ENCODE peak calls at places on chromosomes 3 and 15, in four cellular contexts. G is A549, M is endothelial cell of umbilical vein, C is gastrocnemius medialis. U is an unnamed sample.

GRCh38 chr3:36763850-36764703 is at the start of gene DCLK3:
- DNase-seq in G (no peak), M (no peak), C (no peak), U (no peak)

GRCh38 chr3:55331524-55331923 is 155.6 kb downstream of the WNT5A start:
- DNase-seq in G (no peak), M (no peak), C (no peak), U (no peak)

GRCh38 chr15:63503739-63504246 is 600 bp upstream of the USP3 start:
- DNase-seq in G (peak), M (peak), C (peak), U (peak)

GRCh38 chr3:14517601-14518431 is 22.3 kb downstream of the GRIP2 start:
- DNase-seq in G (no peak), M (no peak), C (peak), U (peak)

GRCh38 chr15:40010681-40011080 is 28.3 kb downstream of the SRP14 start:
- DNase-seq in G (no peak), M (no peak), C (peak), U (no peak)

GRCh38 chr15:36256258-36256825 is 323.1 kb upstream of the CDIN1 start:
- DNase-seq in G (no peak), M (no peak), C (no peak), U (no peak)

GRCh38 chr15:51647128-51647562 is 24.6 kb upstream of the DMXL2 start:
- DNase-seq in G (no peak), M (peak), C (peak), U (no peak)

GRCh38 chr15:99727330-99727729 is 5.9 kb downstream of the LYSMD4 start:
- DNase-seq in G (no peak), M (no peak), C (no peak), U (no peak)

GRCh38 chr3:183381179-183381578 is 47.2 kb downstream of the MCF2L2 start:
- DNase-seq in G (no peak), M (no peak), C (no peak), U (no peak)

GRCh38 chr3:50550079-50550736 is 17.3 kb downstream of the C3orf18 start:
- DNase-seq in G (peak), M (peak), C (no peak), U (peak)

GRCh38 chr3:58612825-58613224 is 35.6 kb upstream of the FAM107A start:
- DNase-seq in G (no peak), M (no peak), C (no peak), U (no peak)

GRCh38 chr3:136022518-136023263 is 57.2 kb downstream of the PPP2R3A start:
- DNase-seq in G (no peak), M (no peak), C (no peak), U (no peak)

GRCh38 chr3:86968224-86968932 is 22.6 kb downstream of the VGLL3 start:
- DNase-seq in G (no peak), M (no peak), C (no peak), U (no peak)

GRCh38 chr3:149333518-149333859 is at the start of gene TM4SF18:
- DNase-seq in G (peak), M (peak), C (no peak), U (no peak)

GRCh38 chr3:85560088-85560790 is 601.5 kb downstream of the CADM2 start:
- DNase-seq in G (no peak), M (peak), C (peak), U (no peak)

GRCh38 chr15:28019594-28020320 is 79.4 kb downstream of the OCA2 start:
- DNase-seq in G (no peak), M (no peak), C (no peak), U (no peak)

GRCh38 chr15:32983679-32984078 is 210.8 kb downstream of the FMN1 start:
- DNase-seq in G (no peak), M (no peak), C (no peak), U (no peak)

GRCh38 chr3:14768182-14768790 is 50.5 kb upstream of the FGD5 start:
- DNase-seq in G (no peak), M (no peak), C (no peak), U (no peak)

GRCh38 chr3:103515116-103515515 is 1080.3 kb downstream of the ZPLD1 start:
- DNase-seq in G (no peak), M (no peak), C (no peak), U (no peak)

GRCh38 chr3:20096135-20096685 is 56.0 kb downstream of the KAT2B start:
- DNase-seq in G (no peak), M (peak), C (no peak), U (no peak)

GRCh38 chr3:78476076-78476475 is 1291.7 kb downstream of the ROBO1 start:
- DNase-seq in G (no peak), M (no peak), C (no peak), U (no peak)

GRCh38 chr3:53046171-53047170 is 598 bp upstream of the SFMBT1 start:
- DNase-seq in G (peak), M (peak), C (peak), U (peak)

GRCh38 chr15:89486726-89487050 is 9.7 kb downstream of the RHCG start:
- DNase-seq in G (no peak), M (no peak), C (no peak), U (no peak)

GRCh38 chr3:147387550-147388394 is 18.6 kb downstream of the ZIC4 start:
- DNase-seq in G (no peak), M (no peak), C (no peak), U (no peak)

GRCh38 chr3:124607163-124607562 is 123.1 kb upstream of the UMPS start:
- DNase-seq in G (no peak), M (peak), C (no peak), U (no peak)

GRCh38 chr3:126287536-126288181 is 69.5 kb downstream of the KLF15 start:
- DNase-seq in G (no peak), M (peak), C (peak), U (peak)

GRCh38 chr3:56969851-56970250 is 90.6 kb upstream of the SPATA12 start:
- DNase-seq in G (no peak), M (no peak), C (no peak), U (no peak)

GRCh38 chr3:88412346-88412745 is 262.6 kb downstream of the C3orf38 start:
- DNase-seq in G (no peak), M (no peak), C (no peak), U (no peak)

GRCh38 chr3:2853627-2854026 is 256.5 kb downstream of the IL5RA start:
- DNase-seq in G (peak), M (no peak), C (no peak), U (no peak)

GRCh38 chr3:50671331-50671730 is 3.4 kb upstream of the DOCK3 start:
- DNase-seq in G (peak), M (peak), C (no peak), U (no peak)

GRCh38 chr3:10263549-10264363 is 15.5 kb downstream of the TATDN2 start:
- DNase-seq in G (peak), M (peak), C (no peak), U (peak)
- TF ChIP-seq CTCF in G (peak), M (peak), C (no peak), U (peak)

DNA sequence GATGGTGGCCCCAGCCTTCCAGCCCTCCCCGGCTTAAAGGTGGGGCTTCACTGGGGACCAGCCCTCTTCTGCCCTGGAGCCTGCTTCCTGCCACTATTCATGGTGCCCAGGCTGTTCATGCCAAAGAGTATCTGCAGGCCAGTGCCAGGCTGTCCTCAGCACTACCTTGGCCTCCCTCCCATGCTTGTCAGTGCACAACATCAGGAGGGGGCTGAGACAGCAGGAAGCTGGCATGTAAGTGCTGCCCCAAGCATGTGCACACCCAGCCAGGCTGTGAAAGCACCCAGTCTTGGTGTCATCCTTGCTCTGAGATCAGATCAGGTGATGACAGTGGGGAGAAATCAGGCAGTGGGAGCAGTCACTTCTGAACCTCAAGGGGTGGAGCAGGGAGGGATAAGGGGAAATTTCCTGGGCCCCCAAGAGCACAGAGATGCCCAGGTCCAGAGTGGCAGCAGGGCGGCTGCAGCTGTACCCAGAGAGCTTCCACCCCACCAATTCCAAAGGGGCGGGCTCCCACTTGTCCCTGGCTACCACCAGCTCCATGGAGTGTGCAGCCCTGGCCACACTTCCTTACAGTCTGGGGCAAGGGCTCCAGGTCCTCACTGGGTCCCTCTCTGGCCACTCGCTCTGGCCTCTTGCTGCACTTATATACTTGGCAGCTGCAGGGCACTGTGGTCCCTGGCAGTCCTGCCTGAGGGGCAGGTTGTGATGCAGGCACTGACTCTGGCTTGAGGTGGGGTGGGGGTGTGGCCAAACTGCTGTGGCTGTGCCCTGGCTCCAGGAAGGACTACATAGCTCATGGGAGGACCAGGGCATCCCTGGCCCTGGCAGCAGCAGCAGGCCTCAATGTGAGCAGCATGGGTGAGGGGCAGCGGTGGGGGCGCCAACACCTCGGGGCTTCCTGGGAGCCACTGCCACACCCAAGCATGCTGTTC is 91.4 kb upstream of the TNFSF10 start:
- DNase-seq in G (no peak), M (no peak), C (no peak), U (no peak)
- H3K27ac ChIP-seq in G (no peak), M (no peak), C (no peak), U (no peak)

GRCh38 chr15:65529754-65530317 is 427 bp upstream of the HACD3 start:
- DNase-seq in G (no peak), M (no peak), C (no peak), U (no peak)
- TF ChIP-seq POLR2A in G (no peak), M (no peak), C (no peak), U (no peak)

DNA sequence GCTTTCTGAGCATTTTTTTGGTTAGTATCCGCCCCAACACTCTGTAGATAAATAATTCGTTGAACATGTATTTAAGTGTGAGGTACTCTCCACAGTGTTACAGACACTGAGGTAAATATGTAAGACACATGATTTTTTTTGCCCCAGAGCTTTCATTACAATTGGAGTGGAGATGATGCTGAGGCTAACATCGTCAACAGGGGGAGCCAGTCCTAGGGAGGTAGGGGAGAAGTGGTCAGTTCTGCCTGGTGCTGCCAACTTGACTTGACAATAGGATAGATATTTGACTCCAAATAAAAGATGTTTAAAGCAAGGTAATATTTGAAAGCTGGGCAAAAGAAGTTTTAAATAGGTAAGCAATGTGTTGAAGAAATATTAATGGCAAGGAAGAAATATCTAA is 295.7 kb downstream of the UNC13C start:
- DNase-seq in G (peak), M (no peak), C (no peak), U (no peak)
- TF ChIP-seq CTCF in G (no peak), M (peak), C (no peak), U (no peak)

GRCh38 chr3:98885851-98886250 is 15.6 kb downstream of the DCBLD2 start:
- DNase-seq in G (no peak), M (no peak), C (no peak), U (no peak)
- H3K27ac ChIP-seq in G (peak), M (no peak), C (no peak), U (no peak)

GRCh38 chr3:12987602-12988001 is 85.6 kb downstream of the IQSEC1 start:
- DNase-seq in G (no peak), M (no peak), C (no peak), U (no peak)
- TF ChIP-seq POLR2A in G (no peak), M (no peak), C (no peak), U (no peak)

GRCh38 chr3:197512691-197513571 is 42.8 kb downstream of the BDH1 start:
- DNase-seq in G (no peak), M (no peak), C (no peak), U (no peak)

GRCh38 chr3:197510642-197511018 is 45.1 kb downstream of the BDH1 start:
- DNase-seq in G (no peak), M (no peak), C (no peak), U (no peak)

GRCh38 chr3:197513953-197514785 is 41.6 kb downstream of the BDH1 start:
- DNase-seq in G (no peak), M (no peak), C (no peak), U (no peak)

GRCh38 chr3:197511130-197511529 is 44.6 kb downstream of the BDH1 start:
- DNase-seq in G (no peak), M (no peak), C (no peak), U (no peak)

DNA sequence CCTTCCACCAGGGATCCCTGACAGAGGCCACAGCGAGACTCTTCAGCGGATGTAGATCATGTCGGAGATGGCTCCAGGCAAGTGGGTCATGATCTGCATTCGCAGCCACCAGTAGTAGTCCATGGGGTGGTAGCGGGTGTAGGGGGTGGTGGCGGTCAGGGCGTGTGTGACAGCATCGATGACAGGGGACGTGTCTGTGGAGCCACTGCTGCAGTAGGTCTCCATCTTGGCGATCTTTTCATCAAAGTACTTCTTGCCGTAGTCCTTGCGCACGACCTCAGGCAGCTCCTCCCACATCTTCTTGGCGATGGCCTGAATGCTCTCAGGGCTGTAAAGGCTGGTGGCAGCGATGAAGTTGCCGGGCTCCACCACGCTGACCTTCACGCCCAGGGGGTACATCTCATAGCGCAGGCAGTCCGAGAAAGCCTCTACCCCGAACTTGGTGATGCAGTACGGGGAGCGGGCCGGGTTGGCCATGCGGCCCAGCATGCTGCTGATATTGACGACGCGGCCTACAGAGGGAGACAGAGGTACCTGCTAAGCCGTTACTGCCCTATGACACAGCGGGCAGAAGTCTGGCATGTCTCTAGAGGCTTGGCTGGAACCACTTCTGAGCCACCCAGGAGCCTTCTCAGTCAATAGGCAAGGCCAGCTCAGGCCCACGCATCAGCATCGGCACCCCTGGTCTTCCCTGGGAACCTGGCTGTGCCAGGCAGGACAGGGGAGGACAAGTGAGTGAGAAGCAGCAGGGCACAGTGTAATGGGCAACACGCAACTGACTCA is 43.7 kb downstream of the BDH1 start:
- DNase-seq in G (peak), M (no peak), C (no peak), U (no peak)
- TF ChIP-seq CTCF in G (no peak), M (no peak), C (no peak), U (no peak)

GRCh38 chr15:76140069-76140454 is 80.3 kb downstream of the TMEM266 start:
- DNase-seq in G (no peak), M (peak), C (no peak), U (no peak)
- H3K27ac ChIP-seq in G (no peak), M (no peak), C (no peak), U (no peak)

GRCh38 chr3:190321789-190322603 is at the start of gene CLDN1:
- DNase-seq in G (peak), M (peak), C (peak), U (peak)
- TF ChIP-seq POLR2A in G (peak), M (no peak), C (no peak), U (peak)